ENCODE peak calls at places on chromosomes 5 and 9, in eight cellular contexts. M is stimulated activated CD8-positive, alpha-beta memory T cell treated with anti-CD3 and anti-CD28 coated beads, Interleukin-2, amount 100 ng/mL, for 48 hours; A is kidney epithelial cell; T is HCEC 1CT; C is fibroblast of gingiva; B is WTC11; F is iris pigment epithelial cell; K is small intestine. Q is an unnamed sample.

GRCh38 chr5:36689225-36689624 is 82.8 kb downstream of the SLC1A3 start:
- DNase-seq in M (no peak), A (no peak), T (peak; percentile 45), C (no peak), B (no peak), F (no peak), K (no peak), Q (no peak)

GRCh38 chr5:127386557-127386956 is 96.0 kb downstream of the MEGF10 start:
- DNase-seq in M (no peak), A (no peak), T (peak; percentile 39), C (peak; percentile 77), B (no peak), F (peak; percentile 94), K (no peak), Q (peak; percentile 11)

GRCh38 chr5:76583163-76584047 is 39.8 kb downstream of the F2RL2 start:
- DNase-seq in M (no peak), A (no peak), T (peak; percentile 21), C (no peak), B (no peak), F (peak; percentile 45), K (peak; percentile 43), Q (no peak)

GRCh38 chr9:137015976-137016375 is 12.1 kb downstream of the ABCA2 start:
- DNase-seq in M (no peak), A (no peak), T (no peak), C (no peak), B (no peak), F (no peak), K (no peak), Q (no peak)

GRCh38 chr5:115472601-115473000 is 72.0 kb downstream of the FEM1C start:
- DNase-seq in M (no peak), A (no peak), T (no peak), C (no peak), B (no peak), F (no peak), K (no peak), Q (no peak)

GRCh38 chr9:93336720-93337119 is 114.8 kb upstream of the FAM120A start:
- DNase-seq in M (no peak), A (no peak), T (no peak), C (no peak), B (no peak), F (no peak), K (no peak), Q (no peak)

GRCh38 chr5:142644640-142645361 is 41.1 kb downstream of the FGF1 start:
- DNase-seq in M (no peak), A (peak; percentile 99), T (peak; percentile 99), C (peak; percentile 97), B (no peak), F (peak; percentile 98), K (no peak), Q (peak; percentile 99)

GRCh38 chr9:135336722-135337490 is 142.7 kb upstream of the PPP1R26 start:
- DNase-seq in M (no peak), A (no peak), T (no peak), C (no peak), B (peak; percentile 4), F (no peak), K (no peak), Q (no peak)

GRCh38 chr5:80516826-80517225 is 28.9 kb downstream of the FAM151B start:
- DNase-seq in M (peak; percentile 2), A (peak; percentile 90), T (peak; percentile 87), C (peak; percentile 55), B (no peak), F (peak; percentile 97), K (peak; percentile 72), Q (peak; percentile 59)

GRCh38 chr9:36099718-36100117 is 36.8 kb upstream of the GLIPR2 start:
- DNase-seq in M (no peak), A (no peak), T (no peak), C (no peak), B (no peak), F (no peak), K (no peak), Q (no peak)

Q was measured in AG09309.